ENCODE peak calls at places on chromosome 22, in ten cellular contexts. One of them, this sample, is unnamed.

GRCh38 chr22:30878516-30879365 is 89.8 kb downstream of the MORC2 start:
- DNase-seq in NAMALWA: no peak
- DNase-seq in endothelial cell: no peak
- DNase-seq in stimulated activated CD4-positive, alpha-beta T cell treated with anti-CD3 and anti-CD28 coated beads, Interleukin-4, amount 100 ng/mL, for 24 hours: no peak
- DNase-seq in HEK293T: peak; percentile 45
- DNase-seq in ecto neural progenitor cell: no peak
- DNase-seq in T1000: no peak
- DNase-seq in amniotic stem cell: no peak
- DNase-seq in heart left ventricle: peak; percentile 55
- DNase-seq in effector memory CD4-positive, alpha-beta T cell: no peak
- DNase-seq in this sample: no peak

GRCh38 chr22:37887610-37888378 is 18.3 kb upstream of the MICALL1 start:
- DNase-seq in endothelial cell: peak; percentile 64
- DNase-seq in amniotic stem cell: no peak
- DNase-seq in ecto neural progenitor cell: peak; percentile 50
- DNase-seq in T1000: no peak
- DNase-seq in effector memory CD4-positive, alpha-beta T cell: no peak
- DNase-seq in heart left ventricle: no peak
- DNase-seq in stimulated activated CD4-positive, alpha-beta T cell treated with anti-CD3 and anti-CD28 coated beads, Interleukin-4, amount 100 ng/mL, for 24 hours: no peak
- DNase-seq in HEK293T: no peak
- DNase-seq in NAMALWA: no peak
- DNase-seq in this sample: no peak

GRCh38 chr22:43980579-43980978 is 25.3 kb downstream of the SAMM50 start:
- DNase-seq in HEK293T: no peak
- DNase-seq in amniotic stem cell: no peak
- DNase-seq in heart left ventricle: peak; percentile 8
- DNase-seq in T1000: no peak
- DNase-seq in stimulated activated CD4-positive, alpha-beta T cell treated with anti-CD3 and anti-CD28 coated beads, Interleukin-4, amount 100 ng/mL, for 24 hours: no peak
- DNase-seq in endothelial cell: no peak
- DNase-seq in ecto neural progenitor cell: no peak
- DNase-seq in NAMALWA: no peak
- DNase-seq in effector memory CD4-positive, alpha-beta T cell: no peak
- DNase-seq in this sample: no peak

GRCh38 chr22:46042786-46043185 is 65.8 kb upstream of the WNT7B start:
- DNase-seq in endothelial cell: no peak
- DNase-seq in NAMALWA: no peak
- DNase-seq in HEK293T: no peak
- DNase-seq in amniotic stem cell: no peak
- DNase-seq in T1000: no peak
- DNase-seq in heart left ventricle: no peak
- DNase-seq in stimulated activated CD4-positive, alpha-beta T cell treated with anti-CD3 and anti-CD28 coated beads, Interleukin-4, amount 100 ng/mL, for 24 hours: no peak
- DNase-seq in effector memory CD4-positive, alpha-beta T cell: no peak
- DNase-seq in ecto neural progenitor cell: no peak
- DNase-seq in this sample: no peak

GRCh38 chr22:32801436-32802290 is at the start of gene TIMP3:
- DNase-seq in stimulated activated CD4-positive, alpha-beta T cell treated with anti-CD3 and anti-CD28 coated beads, Interleukin-4, amount 100 ng/mL, for 24 hours: no peak
- DNase-seq in HEK293T: peak; percentile 84
- DNase-seq in effector memory CD4-positive, alpha-beta T cell: no peak
- DNase-seq in T1000: peak; percentile 42
- DNase-seq in NAMALWA: no peak
- DNase-seq in amniotic stem cell: peak; percentile 64
- DNase-seq in endothelial cell: peak; percentile 81
- DNase-seq in ecto neural progenitor cell: peak; percentile 88
- DNase-seq in heart left ventricle: peak; percentile 96
- DNase-seq in this sample: no peak

GRCh38 chr22:45450931-45451651 is 37.6 kb downstream of the RIBC2 start:
- DNase-seq in HEK293T: no peak
- DNase-seq in endothelial cell: no peak
- DNase-seq in T1000: no peak
- DNase-seq in heart left ventricle: peak; percentile 44
- DNase-seq in effector memory CD4-positive, alpha-beta T cell: no peak
- DNase-seq in amniotic stem cell: peak; percentile 78
- DNase-seq in ecto neural progenitor cell: no peak
- DNase-seq in stimulated activated CD4-positive, alpha-beta T cell treated with anti-CD3 and anti-CD28 coated beads, Interleukin-4, amount 100 ng/mL, for 24 hours: no peak
- DNase-seq in NAMALWA: no peak
- DNase-seq in this sample: no peak

GRCh38 chr22:44693756-44694155 is 8.2 kb upstream of the PRR5 start:
- DNase-seq in effector memory CD4-positive, alpha-beta T cell: no peak
- DNase-seq in heart left ventricle: no peak
- DNase-seq in NAMALWA: no peak
- DNase-seq in HEK293T: no peak
- DNase-seq in endothelial cell: no peak
- DNase-seq in T1000: no peak
- DNase-seq in amniotic stem cell: no peak
- DNase-seq in stimulated activated CD4-positive, alpha-beta T cell treated with anti-CD3 and anti-CD28 coated beads, Interleukin-4, amount 100 ng/mL, for 24 hours: no peak
- DNase-seq in ecto neural progenitor cell: no peak
- DNase-seq in this sample: no peak

GRCh38 chr22:46798366-46799057 is 36.1 kb downstream of the TBC1D22A start:
- DNase-seq in amniotic stem cell: no peak
- DNase-seq in NAMALWA: peak; percentile 86
- DNase-seq in heart left ventricle: peak; percentile 76
- DNase-seq in ecto neural progenitor cell: peak; percentile 83
- DNase-seq in endothelial cell: peak; percentile 91
- DNase-seq in HEK293T: peak; percentile 86
- DNase-seq in stimulated activated CD4-positive, alpha-beta T cell treated with anti-CD3 and anti-CD28 coated beads, Interleukin-4, amount 100 ng/mL, for 24 hours: peak; percentile 78
- DNase-seq in T1000: peak; percentile 6
- DNase-seq in effector memory CD4-positive, alpha-beta T cell: peak; percentile 55
- DNase-seq in this sample: peak; percentile 56

GRCh38 chr22:46604306-46604690 is 15.9 kb upstream of the GRAMD4 start:
- DNase-seq in endothelial cell: no peak
- DNase-seq in HEK293T: no peak
- DNase-seq in effector memory CD4-positive, alpha-beta T cell: no peak
- DNase-seq in amniotic stem cell: no peak
- DNase-seq in stimulated activated CD4-positive, alpha-beta T cell treated with anti-CD3 and anti-CD28 coated beads, Interleukin-4, amount 100 ng/mL, for 24 hours: peak; percentile 73
- DNase-seq in ecto neural progenitor cell: no peak
- DNase-seq in T1000: no peak
- DNase-seq in NAMALWA: no peak
- DNase-seq in heart left ventricle: no peak
- DNase-seq in this sample: peak; percentile 21

This sample was measured in central memory CD4-positive, alpha-beta T cell.